ENCODE peak calls at places on chromosomes 4 and X, in ten cellular contexts. F, X, M, T, C, P, O, E, B and U are unnamed samples.

GRCh38 chrX:111282991-111283390 is 12.7 kb upstream of the CAPN6 start:
- DNase-seq in E (no peak), P (no peak), T (no peak), X (no peak), F (no peak), O (no peak), M (no peak), B (no peak), C (no peak), U (no peak)

GRCh38 chr4:128468485-128468989 is 180.9 kb upstream of the PGRMC2 start:
- DNase-seq in C (peak; percentile 94), P (peak; percentile 97), E (no peak), X (peak; percentile 53), T (peak; percentile 92), O (peak; percentile 67), B (peak; percentile 95), F (peak; percentile 67), M (peak; percentile 88), U (peak; percentile 99)

GRCh38 chrX:115449742-115450141 is 111.2 kb upstream of the PLS3 start:
- DNase-seq in F (peak; percentile 47), P (peak; percentile 39), M (peak; percentile 64), T (no peak), O (no peak), E (no peak), C (no peak), X (no peak), B (peak; percentile 46), U (peak; percentile 90)

GRCh38 chr4:10456270-10457254 is 664 bp downstream of the ZNF518B start:
- DNase-seq in F (peak; percentile 42), E (peak; percentile 68), O (peak; percentile 52), P (peak; percentile 65), B (peak; percentile 67), C (peak; percentile 41), X (peak; percentile 65), M (no peak), T (no peak), U (peak; percentile 63)

GRCh38 chrX:149493567-149494562 is 11.2 kb downstream of the IDS start:
- DNase-seq in F (no peak), P (no peak), E (no peak), C (no peak), B (no peak), M (no peak), X (no peak), T (no peak), O (peak; percentile 18), U (no peak)

GRCh38 chr4:5728451-5728850 is 17.4 kb downstream of the EVC start:
- DNase-seq in P (no peak), C (no peak), E (no peak), B (no peak), M (no peak), F (no peak), T (no peak), O (no peak), X (no peak), U (no peak)

GRCh38 chr4:2651546-2651945 is 104.6 kb downstream of the TNIP2 start:
- DNase-seq in E (no peak), B (no peak), M (peak; percentile 30), O (no peak), P (no peak), T (no peak), C (no peak), F (no peak), X (no peak), U (no peak)

GRCh38 chr4:180134116-180134866 is 2108.9 kb upstream of the TENM3 start:
- DNase-seq in T (no peak), B (no peak), P (no peak), M (no peak), X (peak; percentile 83), C (no peak), F (no peak), E (peak; percentile 13), O (peak; percentile 23), U (no peak)

GRCh38 chrX:118974908-118975671 is 672 bp downstream of the LONRF3 start:
- DNase-seq in X (peak; percentile 23), C (no peak), M (no peak), P (no peak), B (no peak), O (peak; percentile 58), T (no peak), E (peak; percentile 59), F (peak; percentile 40), U (peak; percentile 1)

GRCh38 chr4:37825943-37826281 is 574 bp upstream of the PGM2 start:
- DNase-seq in E (no peak), P (no peak), M (no peak), C (peak; percentile 12), B (no peak), F (no peak), X (no peak), T (no peak), O (peak; percentile 18), U (no peak)

GRCh38 chr4:173866289-173866688 is 336.3 kb upstream of the HAND2 start:
- DNase-seq in P (no peak), B (no peak), M (no peak), E (no peak), C (no peak), O (no peak), F (no peak), T (no peak), X (no peak), U (no peak)

GRCh38 chr4:156906325-156906724 is 65.3 kb downstream of the PDGFC start:
- DNase-seq in F (no peak), O (no peak), E (no peak), T (no peak), P (no peak), M (no peak), B (no peak), X (no peak), C (no peak), U (no peak)

GRCh38 chr4:156898373-156899117 is 73.1 kb downstream of the PDGFC start:
- DNase-seq in O (no peak), C (no peak), T (no peak), M (no peak), X (peak; percentile 52), B (peak; percentile 46), P (peak; percentile 63), F (no peak), E (no peak), U (peak; percentile 52)

GRCh38 chr4:156896536-156896935 is 75.1 kb downstream of the PDGFC start:
- DNase-seq in O (no peak), X (no peak), P (no peak), M (no peak), C (no peak), T (no peak), B (no peak), F (no peak), E (no peak), U (no peak)

GRCh38 chr4:156901871-156902270 is 69.7 kb downstream of the PDGFC start:
- DNase-seq in E (no peak), C (no peak), M (no peak), B (peak; percentile 37), O (no peak), X (no peak), F (no peak), P (peak; percentile 18), T (no peak), U (peak; percentile 59)
- H3K4me3 ChIP-seq in E (no peak overlapping the region), C (no peak overlapping the region), M (no peak overlapping the region), B (no peak overlapping the region), O (no peak overlapping the region), X (no peak overlapping the region), F (no peak overlapping the region), P (no peak overlapping the region), T (no peak overlapping the region), U (no peak overlapping the region)

GRCh38 chr4:90570615-90571014 is 443.4 kb downstream of the CCSER1 start:
- DNase-seq in O (no peak), M (no peak), T (no peak), X (no peak), P (no peak), F (no peak), B (no peak), C (no peak), E (no peak), U (no peak)

GRCh38 chr4:90575371-90575770 is 448.2 kb downstream of the CCSER1 start:
- DNase-seq in T (no peak), X (peak; percentile 57), E (no peak), P (no peak), O (no peak), F (no peak), M (no peak), C (no peak), B (no peak), U (no peak)

GRCh38 chr4:90572996-90573395 is 445.8 kb downstream of the CCSER1 start:
- DNase-seq in O (no peak), T (no peak), X (peak; percentile 49), M (no peak), C (no peak), F (no peak), P (no peak), E (no peak), B (no peak), U (no peak)
- TF ChIP-seq CTCF in O (no peak), T (no peak), X (no peak), M (no peak), C (no peak), F (no peak), P (no peak), E (no peak), B (no peak), U (no peak)

DNA sequence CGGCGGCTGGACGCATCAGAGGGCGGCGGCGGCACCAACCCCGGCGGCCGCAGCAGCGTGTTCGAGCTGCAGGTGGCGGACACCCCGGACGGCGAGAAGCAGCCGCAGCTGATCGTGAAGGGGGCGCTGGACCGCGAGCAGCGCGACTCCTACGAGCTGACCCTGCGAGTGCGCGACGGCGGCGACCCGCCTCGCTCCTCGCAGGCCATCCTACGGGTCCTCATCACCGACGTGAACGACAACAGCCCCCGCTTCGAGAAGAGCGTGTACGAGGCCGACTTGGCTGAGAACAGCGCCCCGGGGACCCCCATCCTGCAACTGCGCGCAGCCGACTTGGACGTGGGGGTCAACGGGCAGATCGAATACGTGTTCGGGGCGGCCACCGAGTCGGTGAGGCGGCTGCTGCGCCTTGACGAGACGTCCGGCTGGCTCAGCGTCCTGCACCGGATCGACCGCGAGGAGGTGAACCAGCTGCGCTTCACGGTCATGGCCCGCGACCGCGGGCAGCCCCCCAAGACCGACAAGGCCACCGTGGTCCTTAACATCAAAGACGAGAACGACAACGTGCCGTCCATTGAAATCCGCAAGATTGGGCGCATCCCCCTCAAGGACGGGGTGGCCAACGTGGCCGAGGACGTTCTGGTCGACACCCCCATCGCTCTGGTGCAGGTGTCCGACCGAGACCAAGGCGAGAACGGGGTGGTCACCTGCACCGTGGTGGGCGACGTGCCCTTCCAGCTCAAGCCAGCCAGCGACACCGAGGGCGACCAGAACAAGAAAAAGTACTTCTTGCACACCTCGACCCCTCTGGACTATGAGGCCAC is 2.1 kb downstream of the PCDH7 start:
- DNase-seq in O (no peak), M (no peak), F (no peak), P (no peak), E (peak; percentile 41), X (no peak), T (no peak), C (no peak), B (no peak), U (no peak)
- H3K4me3 ChIP-seq in O (peak overlapping the region; percentile 45), M (peak overlapping the region; percentile 34), F (peak overlapping the region; percentile 17), P (peak overlapping the region; percentile 53), E (peak overlapping the region; percentile 73), X (peak overlapping the region; percentile 52), T (peak overlapping the region; percentile 87), C (peak overlapping the region; percentile 50), B (no peak overlapping the region), U (peak overlapping the region; percentile 46)

DNA sequence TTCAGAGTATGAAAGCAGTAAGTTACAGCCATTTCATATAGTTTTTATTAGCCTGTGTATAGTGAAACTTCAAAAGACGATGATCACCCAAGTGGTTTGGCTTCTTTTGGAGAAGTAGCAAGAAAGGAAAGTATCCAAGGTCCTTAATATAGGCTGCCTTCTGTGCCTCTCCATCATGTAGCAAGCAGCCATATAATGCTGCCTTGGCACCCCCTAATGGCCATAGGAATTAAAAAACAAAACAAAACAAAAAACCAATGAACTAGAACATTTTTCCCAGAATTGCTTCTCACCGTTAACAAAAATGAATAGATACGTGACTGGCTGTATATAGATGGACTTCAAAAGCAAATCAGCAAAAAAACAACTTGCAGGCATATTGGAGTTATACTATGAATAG is 18.9 kb downstream of the LAMP2 start:
- DNase-seq in T (no peak), P (no peak), B (peak; percentile 3), F (no peak), O (no peak), X (no peak), C (no peak), E (peak; percentile 4), M (no peak), U (peak; percentile 16)
- TF ChIP-seq CTCF in T (peak; percentile 9), P (peak; percentile 24), B (peak; percentile 18), F (no peak), O (no peak), X (peak; percentile 23), C (peak; percentile 46), E (peak; percentile 41), M (no peak), U (no peak)